ENCODE peak calls at places on chromosomes 3 and 15, in four cellular contexts. T, Z, Q and S are unnamed samples.

GRCh38 chr3:30302027-30302426 is 304.4 kb upstream of the TGFBR2 start:
- DNase-seq in T (no peak), Z (no peak), Q (no peak), S (no peak)

GRCh38 chr3:119894195-119894594 is 112.3 kb downstream of the NR1I2 start:
- DNase-seq in T (no peak), Z (no peak), Q (peak; percentile 69), S (no peak)

GRCh38 chr3:139695701-139696422 is 18.1 kb upstream of the NMNAT3 start:
- DNase-seq in Q (no peak), T (peak; percentile 19), Z (no peak), S (no peak)

GRCh38 chr3:99865321-99865720 is 47.7 kb downstream of the CMSS1 start:
- DNase-seq in Z (no peak), T (no peak), Q (no peak), S (no peak)

GRCh38 chr3:183513046-183513706 is 42.3 kb downstream of the KLHL6 start:
- DNase-seq in Q (peak; percentile 75), Z (no peak), T (peak; percentile 34), S (no peak)

GRCh38 chr3:42786631-42787030 is 13.6 kb upstream of the CCDC13 start:
- DNase-seq in T (no peak), Z (no peak), Q (no peak), S (no peak)

GRCh38 chr15:76987896-76988860 is 6.7 kb upstream of the PSTPIP1 start:
- DNase-seq in Q (peak; percentile 95), T (no peak), Z (peak; percentile 88), S (peak; percentile 71)

GRCh38 chr3:62139957-62140356 is 233.4 kb downstream of the FEZF2 start:
- DNase-seq in Z (no peak), Q (peak; percentile 7), T (no peak), S (no peak)